ENCODE peak calls at places on chromosomes 7 and 10, in seven cellular contexts. Q, G, H, B, F, O and I are unnamed samples.

GRCh38 chr7:83486957-83487356 is 162.0 kb downstream of the SEMA3E start:
- DNase-seq in Q (no peak), G (no peak), H (no peak), B (no peak), F (no peak), O (no peak), I (no peak)

GRCh38 chr10:75021851-75022250 is 89.6 kb upstream of the SAMD8 start:
- DNase-seq in Q (no peak), G (no peak), H (no peak), B (no peak), F (no peak), O (no peak), I (no peak)

GRCh38 chr7:116653204-116653603 is 18.8 kb upstream of the MET start:
- DNase-seq in Q (peak; percentile 40), G (no peak), H (no peak), B (no peak), F (no peak), O (no peak), I (peak; percentile 61)

GRCh38 chr7:20784311-20785210 is 2.1 kb downstream of the SP8 start:
- DNase-seq in Q (peak; percentile 89), G (no peak), H (no peak), B (no peak), F (no peak), O (peak; percentile 74), I (peak; percentile 58)

GRCh38 chr10:21523557-21524008 is 1.9 kb downstream of the SKIDA1 start:
- DNase-seq in Q (peak; percentile 85), G (no peak), H (no peak), B (no peak), F (peak; percentile 54), O (peak; percentile 63), I (peak; percentile 74)

GRCh38 chr10:128277267-128277666 is 151.0 kb upstream of the MKI67 start:
- DNase-seq in Q (no peak), G (no peak), H (no peak), B (no peak), F (no peak), O (no peak), I (no peak)

GRCh38 chr10:75860009-75860408 is 428.6 kb downstream of the LRMDA start:
- DNase-seq in Q (no peak), G (no peak), H (no peak), B (no peak), F (no peak), O (no peak), I (no peak)

GRCh38 chr10:130421909-130422308 is 285.7 kb downstream of the GLRX3 start:
- DNase-seq in Q (no peak), G (no peak), H (no peak), B (no peak), F (no peak), O (no peak), I (no peak)

GRCh38 chr7:101693498-101694091 is 64.5 kb upstream of the MYL10 start:
- DNase-seq in Q (no peak), G (no peak), H (no peak), B (no peak), F (no peak), O (no peak), I (peak; percentile 23)

GRCh38 chr10:113957013-113957412 is 86.7 kb upstream of the ADRB1 start:
- DNase-seq in Q (no peak), G (no peak), H (no peak), B (no peak), F (no peak), O (no peak), I (no peak)

GRCh38 chr7:25087855-25088254 is 37.2 kb downstream of the CYCS start:
- DNase-seq in Q (no peak), G (no peak), H (no peak), B (no peak), F (no peak), O (no peak), I (no peak)

GRCh38 chr10:57593983-57594573 is 673.6 kb downstream of the IPMK start:
- DNase-seq in Q (no peak), G (no peak), H (no peak), B (no peak), F (no peak), O (no peak), I (no peak)

GRCh38 chr10:69898524-69898923 is 96.8 kb downstream of the COL13A1 start:
- DNase-seq in Q (no peak), G (no peak), H (no peak), B (no peak), F (no peak), O (no peak), I (no peak)

GRCh38 chr7:155490697-155491628 is 33.0 kb downstream of the EN2 start:
- DNase-seq in Q (peak; percentile 87), G (peak; percentile 88), H (no peak), B (peak; percentile 80), F (no peak), O (peak; percentile 73), I (no peak)

GRCh38 chr7:45703911-45704682 is 129.9 kb downstream of the ADCY1 start:
- DNase-seq in Q (no peak), G (no peak), H (no peak), B (no peak), F (no peak), O (no peak), I (no peak)

GRCh38 chr7:2668401-2668800 is 19.6 kb upstream of the AMZ1 start:
- DNase-seq in Q (no peak), G (no peak), H (no peak), B (no peak), F (no peak), O (no peak), I (no peak)

GRCh38 chr7:2670171-2670570 is 17.8 kb upstream of the AMZ1 start:
- DNase-seq in Q (no peak), G (no peak), H (no peak), B (no peak), F (no peak), O (no peak), I (no peak)

GRCh38 chr7:2673934-2674333 is 14.1 kb upstream of the AMZ1 start:
- DNase-seq in Q (no peak), G (no peak), H (no peak), B (no peak), F (no peak), O (no peak), I (no peak)

GRCh38 chr7:2667843-2668242 is 20.2 kb upstream of the AMZ1 start:
- DNase-seq in Q (no peak), G (no peak), H (no peak), B (no peak), F (no peak), O (no peak), I (no peak)

GRCh38 chr7:2670720-2671391 is 17.1 kb upstream of the AMZ1 start:
- DNase-seq in Q (peak; percentile 81), G (peak; percentile 92), H (peak; percentile 53), B (peak; percentile 83), F (peak; percentile 75), O (peak; percentile 86), I (peak; percentile 91)
- H3K27ac ChIP-seq in Q (no peak overlapping the region), G (no peak overlapping the region), H (no peak overlapping the region), B (no peak overlapping the region), F (no peak overlapping the region), O (no peak overlapping the region), I (no peak overlapping the region)

GRCh38 chr10:35386594-35387174 is 50.4 kb downstream of the CCNY start:
- DNase-seq in Q (no peak), G (no peak), H (no peak), B (no peak), F (no peak), O (peak; percentile 57), I (no peak)

GRCh38 chr10:35388197-35388596 is 51.9 kb downstream of the CCNY start:
- DNase-seq in Q (no peak), G (no peak), H (no peak), B (no peak), F (no peak), O (no peak), I (no peak)

GRCh38 chr10:35387768-35388167 is 51.5 kb downstream of the CCNY start:
- DNase-seq in Q (no peak), G (no peak), H (no peak), B (no peak), F (no peak), O (no peak), I (no peak)

GRCh38 chr10:35382096-35382495 is 45.8 kb downstream of the CCNY start:
- DNase-seq in Q (no peak), G (no peak), H (no peak), B (no peak), F (no peak), O (no peak), I (no peak)

DNA sequence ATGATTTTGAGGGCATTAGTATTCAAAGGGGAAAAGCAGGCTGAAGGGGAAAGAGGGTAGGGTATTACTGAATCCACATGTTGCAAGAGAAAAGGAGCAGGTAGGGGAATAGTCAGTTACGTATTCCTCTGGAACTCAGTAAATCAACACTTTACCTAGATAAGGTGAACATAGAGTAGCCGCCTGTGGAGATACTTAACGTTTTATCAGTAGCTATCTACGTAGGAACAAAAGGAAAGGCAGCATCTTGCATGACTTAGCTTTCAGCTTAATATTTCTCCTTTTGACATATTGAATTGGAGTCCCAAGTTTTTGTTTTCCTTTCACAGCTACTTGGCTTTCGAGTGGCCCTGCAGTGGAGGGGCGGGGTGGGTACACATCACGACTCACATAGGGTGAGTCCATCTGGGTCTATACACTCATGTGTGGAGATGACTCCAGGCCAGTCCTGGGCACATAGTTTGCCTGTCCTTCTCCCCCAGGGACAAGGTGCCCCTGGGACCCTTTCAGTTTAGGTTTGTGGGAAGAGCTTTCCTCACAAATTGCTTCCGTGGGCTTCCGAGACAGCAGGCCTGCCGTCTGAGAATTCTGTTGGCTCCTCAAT is 48.1 kb downstream of the CCNY start:
- DNase-seq in Q (peak; percentile 93), G (no peak), H (no peak), B (no peak), F (no peak), O (no peak), I (no peak)
- H3K27ac ChIP-seq in Q (peak overlapping the region; percentile 71), G (no peak overlapping the region), H (no peak overlapping the region), B (no peak overlapping the region), F (no peak overlapping the region), O (no peak overlapping the region), I (no peak overlapping the region)

DNA sequence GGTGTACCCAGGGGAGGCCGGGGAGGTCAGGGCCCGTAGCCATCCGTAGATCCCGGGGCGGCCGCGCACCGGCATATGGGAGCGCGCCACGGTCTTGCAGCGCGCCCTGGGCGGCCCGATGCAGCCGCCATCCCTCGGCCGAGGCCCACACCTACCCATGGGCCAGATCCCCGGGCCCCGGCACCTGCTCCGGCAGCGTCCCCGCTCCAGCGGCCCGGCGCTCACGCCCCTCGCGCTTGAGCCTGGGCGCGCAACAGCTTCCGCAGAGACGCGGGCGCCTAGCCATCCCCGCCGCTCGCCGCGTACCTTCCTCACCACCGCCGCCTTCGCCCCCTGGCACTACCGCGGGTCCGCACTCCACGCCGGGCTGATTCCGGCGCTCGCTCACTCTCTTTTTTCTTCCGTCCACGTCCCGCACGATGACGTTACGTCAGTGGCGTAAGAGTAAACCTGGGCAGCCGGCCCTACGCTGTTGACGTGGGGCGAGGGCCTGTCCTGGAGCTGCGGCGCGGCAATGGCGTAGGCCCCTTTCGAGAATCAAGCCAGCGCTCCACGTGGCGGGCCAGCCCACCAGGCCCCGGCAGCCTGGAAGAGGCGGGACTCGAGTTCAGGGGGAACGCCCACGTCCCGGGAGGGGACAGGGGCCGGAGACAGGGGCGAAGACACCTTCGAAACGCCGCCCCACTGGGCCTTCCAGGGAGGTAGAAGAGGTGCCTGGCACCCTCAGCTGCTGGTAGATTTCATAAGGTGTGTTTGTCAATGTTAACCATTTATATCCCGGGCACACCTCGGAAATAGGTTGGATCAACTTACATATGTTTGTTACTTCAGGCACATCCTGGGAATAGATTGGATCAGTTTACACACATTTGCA is at the start of gene ALDH18A1:
- DNase-seq in Q (peak; percentile 92), G (peak; percentile 98), H (peak; percentile 89), B (peak; percentile 95), F (peak; percentile 97), O (peak; percentile 94), I (peak; percentile 87)
- H3K27ac ChIP-seq in Q (no peak within 1 kb of the TSS), G (no peak within 1 kb of the TSS), H (peak within 1 kb of the TSS; percentile 72), B (peak within 1 kb of the TSS; percentile 69), F (no peak within 1 kb of the TSS), O (no peak within 1 kb of the TSS), I (peak within 1 kb of the TSS; percentile 48)

GRCh38 chr7:124992881-124993562 is 63.4 kb upstream of the POT1 start:
- DNase-seq in Q (peak; percentile 74), G (peak; percentile 77), H (no peak), B (no peak), F (no peak), O (no peak), I (no peak)
- H3K27ac ChIP-seq in Q (no peak overlapping the region), G (peak overlapping the region; percentile 68), H (no peak overlapping the region), B (no peak overlapping the region), F (no peak overlapping the region), O (no peak overlapping the region), I (no peak overlapping the region)